ENCODE peak calls at places on chromosome 21, in six cellular contexts. One of them, this sample, is unnamed.
A peak's percentile ranks its signal among the peaks of the same experiment; 100 is the strongest.

GRCh38 chr21:36615274-36615964 is 83.5 kb upstream of the SIM2 start:
- DNase-seq in IMR-90: no peak
- DNase-seq in H9: peak; percentile 71
- DNase-seq in H1: no peak
- DNase-seq in neuronal stem cell: no peak
- DNase-seq in mesendoderm: peak; percentile 37
- DNase-seq in this sample: no peak

GRCh38 chr21:15363921-15364320 is 299.1 kb upstream of the NRIP1 start:
- DNase-seq in IMR-90: no peak
- DNase-seq in H9: no peak
- DNase-seq in H1: no peak
- DNase-seq in neuronal stem cell: no peak
- DNase-seq in mesendoderm: no peak
- DNase-seq in this sample: no peak

GRCh38 chr21:18545908-18546307 is 142.3 kb upstream of the TMPRSS15 start:
- DNase-seq in IMR-90: no peak
- DNase-seq in H9: no peak
- DNase-seq in H1: no peak
- DNase-seq in neuronal stem cell: no peak
- DNase-seq in mesendoderm: no peak
- DNase-seq in this sample: peak; percentile 32

GRCh38 chr21:26798856-26799751 is 46.1 kb downstream of the ADAMTS1 start:
- DNase-seq in IMR-90: peak; percentile 81
- DNase-seq in H9: no peak
- DNase-seq in H1: no peak
- DNase-seq in neuronal stem cell: no peak
- DNase-seq in mesendoderm: no peak
- DNase-seq in this sample: peak; percentile 86

GRCh38 chr21:15221799-15222386 is 157.1 kb upstream of the NRIP1 start:
- DNase-seq in IMR-90: peak; percentile 65
- DNase-seq in H9: peak; percentile 85
- DNase-seq in H1: peak; percentile 77
- DNase-seq in neuronal stem cell: peak; percentile 29
- DNase-seq in mesendoderm: peak; percentile 95
- DNase-seq in this sample: peak; percentile 53

GRCh38 chr21:36320421-36321324 is 676 bp downstream of the MORC3 start:
- DNase-seq in IMR-90: peak; percentile 73
- DNase-seq in H9: peak; percentile 68
- DNase-seq in H1: no peak
- DNase-seq in neuronal stem cell: peak; percentile 61
- DNase-seq in mesendoderm: peak; percentile 75
- DNase-seq in this sample: peak; percentile 84

GRCh38 chr21:36065497-36066036 is 4.3 kb upstream of the CBR1 start:
- DNase-seq in IMR-90: peak; percentile 65
- DNase-seq in H9: no peak
- DNase-seq in H1: no peak
- DNase-seq in neuronal stem cell: no peak
- DNase-seq in mesendoderm: no peak
- DNase-seq in this sample: peak; percentile 58

GRCh38 chr21:34530264-34530663 is 18.3 kb upstream of the KCNE1 start:
- DNase-seq in IMR-90: peak; percentile 86
- DNase-seq in H9: no peak
- DNase-seq in H1: no peak
- DNase-seq in neuronal stem cell: no peak
- DNase-seq in mesendoderm: no peak
- DNase-seq in this sample: peak; percentile 74

GRCh38 chr21:41499920-41500319 is 8.0 kb downstream of the TMPRSS2 start:
- DNase-seq in IMR-90: no peak
- DNase-seq in H9: no peak
- DNase-seq in H1: no peak
- DNase-seq in neuronal stem cell: no peak
- DNase-seq in mesendoderm: no peak
- DNase-seq in this sample: no peak

GRCh38 chr21:21463456-21463855 is 465.2 kb downstream of the NCAM2 start:
- DNase-seq in IMR-90: no peak
- DNase-seq in H9: no peak
- DNase-seq in H1: no peak
- DNase-seq in neuronal stem cell: no peak
- DNase-seq in mesendoderm: no peak
- DNase-seq in this sample: no peak

GRCh38 chr21:14270631-14271030 is 54.7 kb downstream of the RBM11 start:
- DNase-seq in IMR-90: no peak
- DNase-seq in H9: no peak
- DNase-seq in H1: no peak
- DNase-seq in neuronal stem cell: no peak
- DNase-seq in mesendoderm: peak; percentile 11
- DNase-seq in this sample: no peak

GRCh38 chr21:41641821-41642368 is 125.0 kb downstream of the RIPK4 start:
- DNase-seq in IMR-90: peak; percentile 94
- DNase-seq in H9: no peak
- DNase-seq in H1: no peak
- DNase-seq in neuronal stem cell: no peak
- DNase-seq in mesendoderm: peak; percentile 80
- DNase-seq in this sample: peak; percentile 76

GRCh38 chr21:44489962-44490361 is 34.7 kb downstream of the LRRC3 start:
- DNase-seq in IMR-90: no peak
- DNase-seq in H9: no peak
- DNase-seq in H1: no peak
- DNase-seq in neuronal stem cell: no peak
- DNase-seq in mesendoderm: peak; percentile 36
- DNase-seq in this sample: no peak
- H2BK15ac ChIP-seq in IMR-90: no peak overlapping the region
- H2BK15ac ChIP-seq in H9: no peak overlapping the region
- H2BK15ac ChIP-seq in H1: no peak overlapping the region
- H2BK15ac ChIP-seq in neuronal stem cell: no peak overlapping the region
- H2BK15ac ChIP-seq in mesendoderm: no peak overlapping the region
- H2BK15ac ChIP-seq in this sample: no peak overlapping the region

DNA sequence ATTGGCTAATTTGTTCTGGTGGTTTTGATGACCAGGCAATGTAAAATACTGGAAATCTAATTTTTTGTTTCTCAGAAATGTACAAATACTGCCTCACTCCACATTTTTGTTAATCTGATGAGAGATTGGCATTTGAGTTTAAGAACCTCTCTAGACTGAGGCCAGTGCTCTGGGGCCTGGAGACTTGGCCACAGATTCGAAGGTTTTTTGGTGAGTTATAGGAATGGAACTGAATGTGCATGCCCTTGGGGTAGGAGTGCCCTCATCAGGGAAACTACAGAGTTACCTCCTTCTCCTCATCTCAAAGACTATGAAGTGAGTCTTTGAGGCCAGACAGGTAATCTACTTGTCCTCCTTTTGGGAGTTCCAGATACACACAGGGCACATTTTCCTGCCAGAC is 347.9 kb downstream of the LTN1 start:
- DNase-seq in IMR-90: no peak
- DNase-seq in H9: no peak
- DNase-seq in H1: no peak
- DNase-seq in neuronal stem cell: no peak
- DNase-seq in mesendoderm: no peak
- DNase-seq in this sample: no peak
- H2BK15ac ChIP-seq in IMR-90: no peak overlapping the region
- H2BK15ac ChIP-seq in H9: no peak overlapping the region
- H2BK15ac ChIP-seq in H1: no peak overlapping the region
- H2BK15ac ChIP-seq in neuronal stem cell: no peak overlapping the region
- H2BK15ac ChIP-seq in mesendoderm: no peak overlapping the region
- H2BK15ac ChIP-seq in this sample: no peak overlapping the region

GRCh38 chr21:45910548-45911221 is 70.9 kb upstream of the COL6A1 start:
- DNase-seq in IMR-90: no peak
- DNase-seq in H9: no peak
- DNase-seq in H1: no peak
- DNase-seq in neuronal stem cell: no peak
- DNase-seq in mesendoderm: no peak
- DNase-seq in this sample: no peak

GRCh38 chr21:45913416-45913765 is 68.2 kb upstream of the COL6A1 start:
- DNase-seq in IMR-90: no peak
- DNase-seq in H9: no peak
- DNase-seq in H1: no peak
- DNase-seq in neuronal stem cell: no peak
- DNase-seq in mesendoderm: no peak
- DNase-seq in this sample: no peak

GRCh38 chr21:45912611-45913415 is 68.8 kb upstream of the COL6A1 start:
- DNase-seq in IMR-90: no peak
- DNase-seq in H9: no peak
- DNase-seq in H1: no peak
- DNase-seq in neuronal stem cell: no peak
- DNase-seq in mesendoderm: no peak
- DNase-seq in this sample: no peak

GRCh38 chr21:45910155-45910547 is 71.4 kb upstream of the COL6A1 start:
- DNase-seq in IMR-90: no peak
- DNase-seq in H9: no peak
- DNase-seq in H1: no peak
- DNase-seq in neuronal stem cell: no peak
- DNase-seq in mesendoderm: no peak
- DNase-seq in this sample: no peak

DNA sequence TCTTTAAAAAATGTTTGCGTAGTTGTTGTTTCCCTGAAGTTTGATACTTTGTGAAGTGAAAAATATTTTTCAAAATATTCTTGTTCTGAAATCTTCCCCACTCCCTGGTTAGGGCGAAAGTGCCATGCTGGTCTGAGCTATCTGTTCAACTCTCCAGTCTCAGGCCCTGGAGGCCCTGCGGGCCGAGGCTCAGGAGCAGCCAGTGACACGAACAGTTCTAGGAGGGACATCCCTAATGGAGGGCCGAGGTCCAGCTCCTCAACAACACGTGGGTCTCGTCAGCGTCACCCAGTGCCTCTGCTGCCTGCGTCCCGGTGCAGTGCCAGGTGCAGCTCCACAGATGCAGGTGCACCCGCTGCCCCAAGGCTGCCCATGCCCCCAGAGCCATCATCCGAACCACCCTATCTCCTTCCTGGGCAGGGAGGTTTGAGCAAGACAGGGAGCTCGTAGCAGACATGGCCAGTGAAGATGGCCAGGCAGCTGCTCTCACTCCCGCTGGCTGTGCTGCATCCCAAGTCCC is 69.7 kb upstream of the COL6A1 start:
- DNase-seq in IMR-90: no peak
- DNase-seq in H9: no peak
- DNase-seq in H1: no peak
- DNase-seq in neuronal stem cell: no peak
- DNase-seq in mesendoderm: no peak
- DNase-seq in this sample: no peak
- H2BK15ac ChIP-seq in IMR-90: no peak overlapping the region
- H2BK15ac ChIP-seq in H9: no peak overlapping the region
- H2BK15ac ChIP-seq in H1: no peak overlapping the region
- H2BK15ac ChIP-seq in neuronal stem cell: peak overlapping the region; percentile 58
- H2BK15ac ChIP-seq in mesendoderm: no peak overlapping the region
- H2BK15ac ChIP-seq in this sample: no peak overlapping the region

DNA sequence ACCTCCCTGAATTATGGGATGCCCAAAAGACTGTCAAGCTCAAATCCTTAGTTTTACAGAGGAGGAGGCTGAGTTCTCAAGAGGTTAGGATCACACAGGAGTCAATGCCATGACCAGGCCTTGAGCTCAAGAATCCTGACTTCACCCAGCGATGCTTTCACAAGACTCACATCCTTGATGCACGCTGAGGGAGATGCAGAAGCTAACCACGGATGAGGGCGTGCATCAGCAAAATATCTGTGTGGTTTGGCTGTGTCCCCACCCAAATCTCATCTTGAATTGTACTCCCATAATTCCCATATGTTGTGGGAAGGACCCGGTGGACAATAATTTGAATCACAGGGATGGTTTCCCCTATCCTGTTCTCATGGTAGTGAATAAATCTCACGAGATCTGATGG is 133.2 kb downstream of the KCNJ6 start:
- DNase-seq in IMR-90: peak; percentile 35
- DNase-seq in H9: no peak
- DNase-seq in H1: no peak
- DNase-seq in neuronal stem cell: no peak
- DNase-seq in mesendoderm: no peak
- DNase-seq in this sample: no peak
- H2BK15ac ChIP-seq in IMR-90: peak overlapping the region; percentile 4
- H2BK15ac ChIP-seq in H9: no peak overlapping the region
- H2BK15ac ChIP-seq in H1: no peak overlapping the region
- H2BK15ac ChIP-seq in neuronal stem cell: no peak overlapping the region
- H2BK15ac ChIP-seq in mesendoderm: no peak overlapping the region
- H2BK15ac ChIP-seq in this sample: no peak overlapping the region